ENCODE peak calls at places on chromosomes 7 and 10, in four cellular contexts. D, V, C and E are unnamed samples.

GRCh38 chr7:108246227-108246837 is 116.2 kb upstream of the LAMB4 start:
- DNase-seq in D (no peak), C (peak), V (peak), E (peak)

GRCh38 chr7:100132697-100133137 is 6.0 kb downstream of the MBLAC1 start:
- DNase-seq in C (peak), V (peak), D (no peak), E (no peak)

GRCh38 chr10:18097524-18097923 is 42.7 kb upstream of the CACNB2 start:
- DNase-seq in C (no peak), V (no peak), D (no peak), E (no peak)

GRCh38 chr10:24901686-24902399 is 50.6 kb downstream of the PRTFDC1 start:
- DNase-seq in C (peak), V (peak), D (no peak), E (no peak)

GRCh38 chr7:11193131-11193867 is 219.6 kb downstream of the PHF14 start:
- DNase-seq in D (peak), C (no peak), V (no peak), E (peak)

GRCh38 chr10:49331431-49331830 is 32.5 kb downstream of the C10orf71 start:
- DNase-seq in C (no peak), V (no peak), D (no peak), E (no peak)

GRCh38 chr7:132723506-132724081 is 147.3 kb upstream of the PLXNA4 start:
- DNase-seq in D (no peak), C (no peak), V (no peak), E (no peak)

GRCh38 chr7:49995681-49996080 is 97.4 kb downstream of the ZPBP start:
- DNase-seq in D (no peak), C (no peak), V (no peak), E (no peak)

GRCh38 chr10:49284356-49284755 is 14.6 kb upstream of the C10orf71 start:
- DNase-seq in V (no peak), D (peak), C (no peak), E (no peak)

GRCh38 chr10:77253037-77253436 is 384.6 kb downstream of the KCNMA1 start:
- DNase-seq in C (no peak), D (no peak), V (no peak), E (no peak)

GRCh38 chr10:49323171-49323895 is 24.4 kb downstream of the C10orf71 start:
- DNase-seq in D (no peak), C (no peak), V (no peak), E (no peak)

GRCh38 chr7:116426428-116427156 is 72.9 kb upstream of the CAV2 start:
- DNase-seq in C (peak), V (peak), D (no peak), E (peak)

GRCh38 chr10:132392184-132392800 is 4.7 kb upstream of the PWWP2B start:
- DNase-seq in C (no peak), V (no peak), D (no peak), E (no peak)

GRCh38 chr7:113873554-113874151 is 45.2 kb downstream of the PPP1R3A start:
- DNase-seq in D (no peak), V (no peak), C (peak), E (no peak)

GRCh38 chr7:150931199-150931869 is 46.8 kb downstream of the KCNH2 start:
- DNase-seq in V (no peak), D (no peak), C (no peak), E (no peak)

GRCh38 chr10:116464257-116464656 is 36.6 kb downstream of the PNLIPRP3 start:
- DNase-seq in C (no peak), D (no peak), V (no peak), E (no peak)

GRCh38 chr7:40221836-40222235 is 87.0 kb downstream of the SUGCT start:
- DNase-seq in D (no peak), V (no peak), C (peak), E (no peak)

GRCh38 chr10:60299961-60300883 is 89.5 kb downstream of the ANK3 start:
- DNase-seq in C (peak), D (no peak), V (no peak), E (peak)

GRCh38 chr7:78007231-78007630 is 208.7 kb downstream of the PHTF2 start:
- DNase-seq in C (no peak), V (no peak), D (no peak), E (no peak)

GRCh38 chr7:46679671-46680070 is 758.6 kb upstream of the IGFBP3 start:
- DNase-seq in D (no peak), V (no peak), C (no peak), E (no peak)

GRCh38 chr10:99337261-99337905 is 8.2 kb downstream of the CNNM1 start:
- DNase-seq in V (no peak), D (no peak), C (peak), E (no peak)

GRCh38 chr10:124329368-124329767 is 89.4 kb downstream of the OAT start:
- DNase-seq in D (no peak), C (no peak), V (no peak), E (no peak)

GRCh38 chr7:129644634-129645230 is 33.2 kb downstream of the NRF1 start:
- DNase-seq in V (no peak), C (peak), D (no peak), E (no peak)

GRCh38 chr7:46600340-46600739 is 679.3 kb upstream of the IGFBP3 start:
- DNase-seq in D (no peak), C (no peak), V (no peak), E (no peak)

GRCh38 chr10:132434405-132435005 is 37.5 kb downstream of the PWWP2B start:
- DNase-seq in C (no peak), V (no peak), D (peak), E (no peak)

GRCh38 chr7:79782906-79783305 is 329.4 kb upstream of the MAGI2 start:
- DNase-seq in D (no peak), V (no peak), C (no peak), E (no peak)

GRCh38 chr7:79778786-79779382 is 325.4 kb upstream of the MAGI2 start:
- DNase-seq in D (no peak), V (no peak), C (no peak), E (no peak)

GRCh38 chr7:79785556-79785955 is 332.1 kb upstream of the MAGI2 start:
- DNase-seq in D (no peak), V (no peak), C (no peak), E (no peak)

GRCh38 chr7:79782256-79782655 is 328.8 kb upstream of the MAGI2 start:
- DNase-seq in V (no peak), D (no peak), C (no peak), E (no peak)

GRCh38 chr7:79781716-79782115 is 328.2 kb upstream of the MAGI2 start:
- DNase-seq in D (no peak), V (no peak), C (no peak), E (no peak)
- H3K4me3 ChIP-seq in D (no peak), V (no peak), C (no peak), E (no peak)

DNA sequence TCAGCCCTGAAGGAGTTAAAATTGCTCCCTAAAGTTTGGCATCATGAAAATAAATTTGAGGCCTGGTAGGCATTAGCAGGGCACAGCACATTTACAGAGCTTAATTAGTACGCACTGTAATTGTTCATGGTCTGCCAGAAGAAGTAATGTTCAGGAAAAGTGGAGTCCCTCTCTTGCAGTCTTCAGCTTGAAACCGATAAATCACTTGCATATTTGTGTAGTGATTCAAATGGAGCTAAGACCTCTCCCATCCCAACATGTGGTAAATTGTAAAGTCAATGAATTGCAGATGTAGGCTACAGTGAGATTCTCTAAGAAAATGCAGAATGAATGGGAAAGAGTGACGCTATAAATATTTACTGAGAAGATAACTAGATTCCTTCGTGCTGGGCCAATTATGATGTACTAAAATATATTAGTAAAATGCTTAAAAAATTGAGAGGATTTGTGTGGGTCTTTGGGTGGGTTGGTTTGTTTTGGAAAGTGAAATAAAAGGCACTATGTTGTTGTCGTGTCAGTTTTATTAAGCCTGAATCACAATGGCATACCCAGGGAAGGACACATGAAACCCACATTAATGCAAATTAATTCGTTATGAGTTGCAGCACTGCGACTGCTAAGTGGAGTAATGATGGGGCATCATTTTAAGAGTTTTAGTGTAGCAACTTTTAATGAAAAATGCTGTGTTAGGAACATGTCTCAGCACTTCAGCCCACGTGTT is 8.4 kb downstream of the TCF7L2 start:
- DNase-seq in C (peak), V (no peak), D (no peak), E (no peak)
- H3K4me3 ChIP-seq in C (no peak), V (peak), D (no peak), E (no peak)

DNA sequence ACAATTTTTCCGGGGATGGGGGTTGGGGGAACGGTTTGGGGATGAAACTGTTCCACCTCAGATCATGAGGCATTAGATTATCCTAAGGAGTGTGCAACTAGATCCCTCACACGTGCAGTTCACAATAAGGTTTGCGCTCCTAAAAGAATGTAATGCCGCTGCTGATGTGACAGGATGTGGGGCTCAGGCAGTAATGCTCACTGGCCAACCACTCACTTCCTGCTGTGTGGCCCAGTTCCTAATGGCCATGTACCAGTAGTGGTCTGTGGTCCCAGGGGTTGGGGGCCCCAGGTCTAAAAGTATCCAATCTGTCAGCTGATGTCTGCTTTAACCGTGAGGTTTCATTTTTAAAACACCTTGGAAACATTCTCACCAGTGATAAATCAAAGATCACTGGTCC is 2.2 kb downstream of the STN1 start:
- DNase-seq in D (peak), C (no peak), V (no peak), E (no peak)
- H3K4me3 ChIP-seq in D (peak), C (no peak), V (no peak), E (no peak)

DNA sequence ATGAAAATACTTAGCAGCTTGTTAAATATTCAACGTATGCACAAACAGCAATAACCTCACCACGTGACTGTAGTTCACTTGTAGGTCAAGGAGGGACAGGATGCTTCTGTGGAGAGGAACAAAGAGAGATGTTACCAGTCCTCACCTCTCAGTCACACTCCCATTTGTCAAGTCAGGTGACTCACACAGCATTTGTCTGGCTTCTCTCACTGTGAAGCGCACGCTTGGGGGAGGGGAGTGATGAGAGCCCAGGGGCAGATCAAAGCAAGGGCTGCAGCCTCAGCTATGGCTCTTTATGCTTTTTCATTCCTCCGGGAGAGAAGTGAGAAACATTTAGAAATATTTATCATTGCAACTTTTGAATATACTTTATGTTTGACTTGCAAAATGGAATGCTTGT is 2.9 kb upstream of the RBM20 start:
- DNase-seq in V (peak), C (peak), D (no peak), E (peak)
- H3K4me3 ChIP-seq in V (peak), C (no peak), D (no peak), E (no peak)

GRCh38 chr10:104251443-104251842 is 3.2 kb upstream of the GSTO1 start:
- DNase-seq in V (no peak), C (no peak), D (no peak), E (no peak)

GRCh38 chr10:104243567-104243966 is 11.1 kb upstream of the GSTO1 start:
- DNase-seq in D (no peak), V (no peak), C (no peak), E (no peak)

GRCh38 chr10:104246981-104247380 is 7.7 kb upstream of the GSTO1 start:
- DNase-seq in D (no peak), V (no peak), C (no peak), E (no peak)

GRCh38 chr10:104245066-104245632 is 9.5 kb upstream of the GSTO1 start:
- DNase-seq in C (no peak), V (no peak), D (no peak), E (no peak)

GRCh38 chr10:104247513-104248146 is 7.1 kb upstream of the GSTO1 start:
- DNase-seq in C (no peak), D (no peak), V (no peak), E (no peak)
- H3K4me3 ChIP-seq in C (no peak), D (no peak), V (no peak), E (no peak)

GRCh38 chr10:81065474-81065873 is 527.8 kb downstream of the SH2D4B start:
- DNase-seq in D (no peak), C (no peak), V (no peak), E (no peak)

GRCh38 chr10:81073155-81073554 is 535.5 kb downstream of the SH2D4B start:
- DNase-seq in C (no peak), V (no peak), D (no peak), E (no peak)

GRCh38 chr10:81068446-81068845 is 530.7 kb downstream of the SH2D4B start:
- DNase-seq in V (no peak), D (no peak), C (no peak), E (no peak)

DNA sequence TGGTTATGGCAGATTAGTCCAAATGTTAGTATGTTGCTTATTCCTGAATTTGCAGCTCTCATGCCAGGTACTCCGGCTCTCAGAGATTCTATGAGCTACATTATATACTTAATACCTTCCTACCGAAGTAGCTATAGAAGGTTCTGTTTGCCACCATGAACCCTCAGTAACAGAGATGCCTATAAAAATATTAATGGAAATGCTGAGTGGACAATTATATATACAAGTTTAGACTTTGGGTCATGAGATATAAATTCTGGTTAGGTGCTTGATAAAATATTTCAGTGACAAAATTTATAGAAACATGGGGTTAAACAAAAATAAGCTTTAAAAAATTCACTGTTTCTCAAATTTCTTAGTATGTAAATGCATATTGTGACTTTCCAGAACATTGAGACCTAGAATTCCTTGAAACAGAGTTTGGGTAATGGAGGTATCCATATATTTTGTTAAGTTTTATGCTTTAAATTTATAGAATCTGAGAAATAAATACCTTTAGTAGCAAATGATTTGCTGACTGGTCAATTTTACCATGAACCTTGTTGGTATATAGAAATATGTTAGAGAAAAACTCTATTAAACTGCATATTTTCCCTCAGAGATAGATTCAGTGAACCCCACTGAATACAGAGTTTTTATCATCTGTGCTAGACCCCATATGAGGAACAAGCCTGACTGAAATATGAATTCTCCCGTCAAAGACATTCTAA is 533.5 kb downstream of the SH2D4B start:
- DNase-seq in D (no peak), V (no peak), C (no peak), E (no peak)
- H3K4me3 ChIP-seq in D (no peak), V (no peak), C (no peak), E (no peak)

GRCh38 chr7:4807708-4808420 is 32.4 kb downstream of the AP5Z1 start:
- DNase-seq in V (no peak), C (no peak), D (no peak), E (no peak)
- H3K4me3 ChIP-seq in V (no peak), C (no peak), D (no peak), E (no peak)

DNA sequence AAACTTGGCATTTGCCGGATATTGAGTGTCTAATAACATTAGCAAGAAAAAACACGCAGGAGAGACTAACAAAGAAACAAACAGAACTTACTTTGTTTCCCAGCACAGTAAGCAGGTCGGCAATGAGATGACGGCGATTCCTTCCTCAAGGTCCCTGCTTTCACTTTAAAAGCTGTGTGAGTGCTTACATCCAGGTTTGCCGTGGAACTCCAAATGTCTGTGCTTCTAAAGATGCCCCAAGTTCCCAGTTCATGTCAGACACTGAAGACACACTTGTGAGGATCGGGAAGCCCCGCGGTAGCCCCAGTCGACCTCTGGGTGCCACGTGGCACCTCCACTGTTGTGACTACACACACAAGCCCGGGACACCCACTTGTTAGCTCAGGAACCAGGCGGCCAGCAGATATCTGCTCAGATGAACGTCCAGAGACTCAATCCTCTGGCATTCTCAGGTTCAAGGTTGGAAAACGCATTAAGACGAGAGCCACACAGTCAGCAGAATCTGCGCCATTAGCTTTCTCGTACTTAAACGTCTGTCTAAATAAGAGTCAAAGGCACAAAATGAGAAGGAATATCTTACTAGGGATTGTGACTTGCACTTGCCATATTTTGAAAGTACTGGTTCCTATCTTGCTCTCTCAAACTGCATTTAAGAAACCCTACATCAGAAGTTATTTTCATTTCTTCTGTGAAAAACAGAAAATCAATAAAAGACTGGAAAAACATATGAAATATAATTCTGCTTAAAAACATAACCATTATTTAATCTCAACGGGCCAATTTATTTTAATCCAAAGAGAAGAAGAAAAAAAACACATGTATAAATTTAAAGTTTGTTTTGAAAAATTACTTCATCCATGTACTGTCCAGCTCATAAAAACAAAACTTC is 207.6 kb upstream of the KLF14 start:
- DNase-seq in C (peak), D (peak), V (peak), E (no peak)
- H3K4me3 ChIP-seq in C (peak), D (peak), V (peak), E (no peak)

DNA sequence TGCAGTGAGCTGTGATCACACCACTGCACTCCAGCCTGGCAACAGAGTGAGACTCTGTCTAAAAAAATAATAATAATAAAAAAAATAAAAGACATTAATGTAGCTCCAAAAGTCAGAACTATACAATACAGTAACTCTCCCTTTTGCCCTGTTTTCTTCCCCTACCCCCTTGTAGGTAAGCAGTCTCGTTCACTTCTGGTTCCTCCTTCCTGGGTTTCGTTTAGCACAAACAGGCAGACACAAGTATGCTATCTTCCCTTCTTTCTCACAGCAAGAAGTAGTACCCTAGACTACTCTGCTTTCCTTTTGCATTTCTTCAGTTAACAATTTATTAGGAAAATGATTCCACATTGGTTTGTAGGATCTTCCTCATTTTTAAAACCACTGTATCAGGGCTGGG is 33.0 kb downstream of the PDSS1 start:
- DNase-seq in V (no peak), D (no peak), C (no peak), E (no peak)
- H3K4me3 ChIP-seq in V (no peak), D (no peak), C (no peak), E (no peak)

DNA sequence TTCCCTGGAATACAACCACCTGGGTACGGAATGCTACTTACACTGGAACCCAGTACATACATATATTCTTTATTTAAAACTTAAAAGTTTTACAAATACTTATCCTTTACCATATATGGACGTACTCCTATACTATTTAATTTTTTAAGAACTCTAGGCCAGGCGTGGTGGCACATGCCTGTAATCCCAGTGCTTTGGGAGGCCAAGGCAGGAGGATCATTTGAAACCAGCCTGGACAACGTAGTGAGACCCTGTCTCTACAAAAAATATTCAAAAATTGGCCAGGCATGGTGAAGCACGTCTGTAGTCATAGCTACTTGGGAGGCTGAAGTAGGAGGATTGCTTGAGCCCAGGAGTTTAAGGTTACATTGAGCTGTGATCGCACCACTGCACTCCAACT is 2.0 kb downstream of the RBM28 start:
- DNase-seq in C (no peak), D (no peak), V (no peak), E (no peak)
- H3K4me3 ChIP-seq in C (no peak), D (no peak), V (no peak), E (no peak)